ENCODE peak calls at places on chromosomes 16 and 17, in nine cellular contexts. D is transverse colon; Y is NCI-H748 treated with DMSO at 0.1 percent for 48 hours; U is left colon; H is left ventricle myocardium inferior; E is naive thymus-derived CD8-positive, alpha-beta T cell; K is caudate nucleus; J is amniotic epithelial cell; N is activated naive CD4-positive, alpha-beta T cell. S is an unnamed sample.

GRCh38 chr16:84541999-84542876 is 37.8 kb upstream of the MEAK7 start:
- DNase-seq in D (no peak), Y (no peak), U (no peak), H (no peak), E (no peak), K (no peak), J (no peak), N (no peak), S (no peak)

GRCh38 chr16:68291227-68291626 is 19.5 kb downstream of the SLC7A6OS start:
- DNase-seq in D (no peak), Y (no peak), U (no peak), H (no peak), E (no peak), K (no peak), J (peak), N (no peak), S (no peak)

GRCh38 chr17:48269209-48269608 is 160.8 kb downstream of the SKAP1 start:
- DNase-seq in D (no peak), Y (no peak), U (no peak), H (no peak), E (no peak), K (no peak), J (no peak), N (no peak), S (no peak)

GRCh38 chr17:11954961-11955360 is 42.3 kb downstream of the ZNF18 start:
- DNase-seq in D (no peak), Y (no peak), U (no peak), H (no peak), E (no peak), K (no peak), J (no peak), N (no peak), S (no peak)

GRCh38 chr17:57517216-57517518 is 227.9 kb downstream of the CCDC182 start:
- DNase-seq in D (no peak), Y (no peak), U (no peak), H (no peak), E (no peak), K (no peak), J (no peak), N (no peak), S (no peak)

GRCh38 chr16:85329999-85330693 is 217.9 kb upstream of the CIBAR2 start:
- DNase-seq in D (no peak), Y (no peak), U (no peak), H (no peak), E (no peak), K (no peak), J (no peak), N (no peak), S (no peak)

GRCh38 chr17:51120357-51120738 is 320 bp downstream of the SPAG9 start:
- DNase-seq in D (peak), Y (peak), U (no peak), H (no peak), E (no peak), K (peak), J (peak), N (no peak), S (no peak)

GRCh38 chr17:78828470-78829185 is 12.0 kb downstream of the USP36 start:
- DNase-seq in D (no peak), Y (no peak), U (no peak), H (no peak), E (no peak), K (no peak), J (peak), N (no peak), S (no peak)

GRCh38 chr17:43360739-43361498 is 37.9 kb upstream of the ARL4D start:
- DNase-seq in D (peak), Y (peak), U (peak), H (peak), E (peak), K (peak), J (peak), N (peak), S (peak)

GRCh38 chr16:12087901-12088364 is 111.4 kb downstream of the SNX29 start:
- DNase-seq in D (peak), Y (no peak), U (peak), H (peak), E (peak), K (no peak), J (no peak), N (no peak), S (no peak)

GRCh38 chr16:86975445-86975844 is 341.7 kb downstream of the C16orf95 start:
- DNase-seq in D (no peak), Y (no peak), U (no peak), H (no peak), E (no peak), K (no peak), J (peak), N (no peak), S (no peak)

GRCh38 chr17:5587431-5588032 is 3.2 kb upstream of the NLRP1 start:
- DNase-seq in D (peak), Y (peak), U (peak), H (no peak), E (peak), K (peak), J (peak), N (no peak), S (no peak)

GRCh38 chr16:67336111-67336510 is 9.5 kb downstream of the LRRC36 start:
- DNase-seq in D (no peak), Y (no peak), U (no peak), H (no peak), E (no peak), K (no peak), J (no peak), N (no peak), S (no peak)

GRCh38 chr16:49693445-49693844 is 162.5 kb downstream of the ZNF423 start:
- DNase-seq in D (no peak), Y (no peak), U (no peak), H (no peak), E (no peak), K (no peak), J (no peak), N (no peak), S (no peak)

GRCh38 chr16:72673118-72673517 is 374.8 kb downstream of the ZFHX3 start:
- DNase-seq in D (no peak), Y (no peak), U (no peak), H (no peak), E (no peak), K (no peak), J (peak), N (no peak), S (no peak)

GRCh38 chr16:30867747-30868146 is 26.1 kb downstream of the BCL7C start:
- DNase-seq in D (no peak), Y (no peak), U (no peak), H (no peak), E (no peak), K (no peak), J (peak), N (no peak), S (no peak)

GRCh38 chr16:50999181-50999580 is 151.9 kb downstream of the SALL1 start:
- DNase-seq in D (no peak), Y (no peak), U (no peak), H (no peak), E (no peak), K (no peak), J (no peak), N (no peak), S (no peak)